ENCODE peak calls at places on chromosomes 11 and 22, in eight cellular contexts. T is spleen, M is keratinocyte, Q is A549, G is mucosa of descending colon, H is epithelial cell of esophagus, X is progenitor cell of endocrine pancreas, P is WTC11. W is an unnamed sample.

GRCh38 chr11:288328-289144 is at the start of gene PGGHG:
- DNase-seq in G (peak; percentile 88), Q (peak; percentile 86), P (peak; percentile 45), T (peak; percentile 97), H (peak; percentile 23), M (no peak), X (peak; percentile 45), W (peak; percentile 70)

GRCh38 chr22:32623943-32624342 is 149.3 kb downstream of the FBXO7 start:
- DNase-seq in P (no peak), M (no peak), Q (no peak), X (no peak), T (no peak), H (peak; percentile 13), G (no peak), W (no peak)

GRCh38 chr11:129729823-129730222 is 85.8 kb upstream of the TMEM45B start:
- DNase-seq in Q (no peak), M (no peak), P (no peak), T (no peak), H (no peak), G (no peak), X (no peak), W (no peak)

GRCh38 chr11:105935791-105936190 is 86.2 kb downstream of the MSANTD4 start:
- DNase-seq in M (no peak), T (no peak), H (peak; percentile 83), G (no peak), Q (no peak), P (no peak), X (no peak), W (no peak)

GRCh38 chr11:46242961-46243795 is 34.3 kb upstream of the CREB3L1 start:
- DNase-seq in T (peak; percentile 95), P (peak; percentile 97), Q (peak; percentile 90), G (peak; percentile 96), X (peak; percentile 86), M (peak; percentile 87), H (peak; percentile 94), W (peak; percentile 93)

GRCh38 chr11:68677432-68677831 is 6.9 kb upstream of the GAL start:
- DNase-seq in P (no peak), M (no peak), G (peak; percentile 14), Q (peak; percentile 71), T (no peak), X (no peak), H (peak; percentile 55), W (no peak)

GRCh38 chr22:47628477-47629272 is 866.2 kb downstream of the TBC1D22A start:
- DNase-seq in G (no peak), H (no peak), X (no peak), P (no peak), Q (no peak), M (no peak), T (no peak), W (no peak)

GRCh38 chr11:111775024-111775710 is 9.0 kb upstream of the PPP2R1B start:
- DNase-seq in H (no peak), X (no peak), P (no peak), M (no peak), T (no peak), Q (no peak), G (no peak), W (no peak)

GRCh38 chr11:111327908-111328624 is 29.7 kb downstream of the POU2AF3 start:
- DNase-seq in M (no peak), G (no peak), X (no peak), H (no peak), T (no peak), Q (no peak), P (no peak), W (no peak)

GRCh38 chr11:69157156-69157821 is 1.6 kb downstream of the SMIM38 start:
- DNase-seq in M (no peak), Q (no peak), H (no peak), G (no peak), T (peak; percentile 66), X (peak; percentile 17), P (no peak), W (no peak)

GRCh38 chr11:199004-199581 is 6.2 kb downstream of the SCGB1C1 start:
- DNase-seq in T (peak; percentile 71), P (no peak), Q (no peak), H (no peak), X (no peak), G (peak; percentile 17), M (no peak), W (peak; percentile 62)

GRCh38 chr22:35397095-35397904 is 2.6 kb upstream of the MCM5 start:
- DNase-seq in P (no peak), X (no peak), H (no peak), G (no peak), Q (no peak), T (no peak), M (no peak), W (no peak)

GRCh38 chr11:115699733-115700132 is 195.5 kb upstream of the CADM1 start:
- DNase-seq in G (no peak), H (no peak), M (no peak), X (no peak), P (no peak), T (no peak), Q (no peak), W (no peak)

GRCh38 chr11:606245-606644 is 9.5 kb downstream of the IRF7 start:
- DNase-seq in X (no peak), M (no peak), Q (no peak), G (peak; percentile 40), P (no peak), H (peak; percentile 66), T (no peak), W (no peak)

GRCh38 chr22:29202231-29203192 is 3.2 kb upstream of the EMID1 start:
- DNase-seq in H (peak; percentile 45), Q (peak; percentile 18), X (no peak), M (no peak), T (peak; percentile 88), P (peak; percentile 59), G (peak; percentile 64), W (no peak)

GRCh38 chr11:81030186-81030585 is 1589.4 kb upstream of the TENM4 start:
- DNase-seq in T (no peak), Q (no peak), P (no peak), X (no peak), G (no peak), M (peak; percentile 25), H (peak; percentile 94), W (no peak)

GRCh38 chr22:23529166-23530103 is 50.7 kb downstream of the IGLL1 start:
- DNase-seq in Q (no peak), T (peak; percentile 58), X (no peak), P (no peak), H (no peak), M (no peak), G (no peak), W (no peak)

GRCh38 chr22:24067587-24068376 is 56.7 kb downstream of the CABIN1 start:
- DNase-seq in Q (no peak), X (no peak), G (peak; percentile 37), H (no peak), M (no peak), P (no peak), T (no peak), W (no peak)

GRCh38 chr22:42202669-42203068 is 67.8 kb downstream of the TCF20 start:
- DNase-seq in T (no peak), X (no peak), Q (no peak), P (no peak), G (no peak), H (no peak), M (no peak), W (no peak)

GRCh38 chr11:102436546-102436945 is 16.0 kb downstream of the TMEM123 start:
- DNase-seq in Q (no peak), M (no peak), P (no peak), T (no peak), X (no peak), H (no peak), G (no peak), W (no peak)

GRCh38 chr11:75140269-75141138 is 10.4 kb upstream of the SLCO2B1 start:
- DNase-seq in G (peak; percentile 83), T (peak; percentile 91), X (peak; percentile 72), P (peak; percentile 86), H (peak; percentile 50), M (no peak), Q (peak; percentile 61), W (peak; percentile 76)

GRCh38 chr22:35866646-35867045 is 149.0 kb downstream of the APOL5 start:
- DNase-seq in M (no peak), H (no peak), G (no peak), X (no peak), Q (no peak), T (no peak), P (no peak), W (no peak)

GRCh38 chr22:29820941-29821789 is 16.9 kb downstream of the ASCC2 start:
- DNase-seq in X (no peak), Q (peak; percentile 46), H (peak; percentile 99), M (peak; percentile 99), P (no peak), G (peak; percentile 76), T (no peak), W (peak; percentile 76)

GRCh38 chr11:115362997-115363396 is 141.2 kb downstream of the CADM1 start:
- DNase-seq in T (no peak), G (no peak), H (no peak), M (no peak), P (no peak), X (no peak), Q (no peak), W (no peak)

GRCh38 chr11:44851496-44851895 is 99.2 kb downstream of the TP53I11 start:
- DNase-seq in M (no peak), T (no peak), X (no peak), H (no peak), Q (no peak), G (no peak), P (no peak), W (no peak)

GRCh38 chr11:107247189-107247588 is 210.4 kb downstream of the CWF19L2 start:
- DNase-seq in M (no peak), Q (no peak), T (no peak), G (no peak), P (no peak), H (no peak), X (no peak), W (no peak)

GRCh38 chr22:47251911-47252310 is 489.5 kb downstream of the TBC1D22A start:
- DNase-seq in H (no peak), T (no peak), P (no peak), G (no peak), X (peak; percentile 3), M (no peak), Q (no peak), W (peak; percentile 56)

GRCh38 chr22:43542681-43543521 is 131.1 kb downstream of the MPPED1 start:
- DNase-seq in H (no peak), T (no peak), M (no peak), G (no peak), Q (no peak), P (no peak), X (no peak), W (no peak)
- TF ChIP-seq CTCF in H (no peak), T (no peak), M (no peak), G (no peak), Q (no peak), P (no peak), X (no peak), W (no peak)

GRCh38 chr11:133830931-133831907 is 14.1 kb downstream of the SPATA19 start:
- DNase-seq in H (no peak), T (no peak), X (no peak), P (peak; percentile 60), Q (no peak), G (no peak), M (no peak), W (no peak)
- TF ChIP-seq CTCF in H (no peak), T (peak; percentile 27), X (peak; percentile 56), P (peak; percentile 70), Q (no peak), G (no peak), M (peak; percentile 54), W (peak; percentile 73)

GRCh38 chr11:18722293-18722637 is 3.7 kb downstream of the IGSF22 start:
- DNase-seq in G (no peak), P (no peak), H (no peak), Q (no peak), T (no peak), X (no peak), M (no peak), W (no peak)
- TF ChIP-seq CTCF in G (no peak), P (no peak), H (no peak), Q (peak; percentile 6), T (peak; percentile 39), X (no peak), M (no peak), W (peak; percentile 49)

GRCh38 chr11:113163291-113164030 is 150.9 kb upstream of the TTC12 start:
- DNase-seq in P (no peak), Q (no peak), G (no peak), X (no peak), M (no peak), T (no peak), H (no peak), W (no peak)
- TF ChIP-seq CTCF in P (no peak), Q (no peak), G (no peak), X (no peak), M (no peak), T (no peak), H (no peak), W (no peak)

W was measured in type B pancreatic cell.